ENCODE peak calls at places on chromosomes 4 and X, in nine cellular contexts. X is retina; C is fibroblast of mammary gland; S is activated CD4-positive, alpha-beta T cell treated with anti-CD3 and anti-CD28 coated beads, Interleukin-2, amount 50 U/mL, for 48 hours; B is GM20000; D is choroid plexus epithelial cell; W is sciatic nerve; O is progenitor cell of endocrine pancreas; U is type B pancreatic cell. M is an unnamed sample.
A peak's percentile ranks its signal among the peaks of the same experiment; 100 is the strongest.

GRCh38 chr4:36026348-36026747 is 218.0 kb downstream of the ARAP2 start:
- DNase-seq in W (no peak), C (no peak), S (no peak), B (no peak), D (no peak), X (peak; percentile 9), U (no peak), O (no peak), M (no peak)

GRCh38 chr4:86818845-86819244 is 30.3 kb downstream of the SLC10A6 start:
- DNase-seq in W (no peak), X (no peak), D (no peak), O (no peak), C (no peak), B (no peak), S (no peak), U (no peak), M (peak; percentile 7)

GRCh38 chr4:123366144-123366748 is 30.3 kb upstream of the SPRY1 start:
- DNase-seq in B (no peak), O (no peak), S (no peak), D (no peak), X (no peak), U (no peak), C (no peak), W (no peak), M (no peak)

GRCh38 chrX:103704863-103705262 is 5.8 kb upstream of the TMEM31 start:
- DNase-seq in O (no peak), W (no peak), S (no peak), D (no peak), U (no peak), B (no peak), X (no peak), C (no peak), M (no peak)

GRCh38 chrX:154354013-154354412 is 20.4 kb downstream of the FLNA start:
- DNase-seq in D (no peak), O (no peak), W (no peak), U (no peak), B (no peak), S (no peak), C (no peak), X (no peak), M (peak; percentile 18)

GRCh38 chr4:138644322-138644721 is 371.3 kb upstream of the NOCT start:
- DNase-seq in D (no peak), W (no peak), X (no peak), S (no peak), U (no peak), C (no peak), B (no peak), O (no peak), M (no peak)

GRCh38 chr4:68673143-68673542 is 2.7 kb upstream of the UGT2B15 start:
- DNase-seq in O (no peak), B (no peak), W (no peak), X (no peak), C (no peak), U (no peak), S (no peak), D (no peak), M (no peak)

GRCh38 chr4:15232725-15233597 is 194.9 kb upstream of the C1QTNF7 start:
- DNase-seq in U (no peak), D (peak; percentile 94), C (peak; percentile 46), X (no peak), O (no peak), W (no peak), B (peak; percentile 15), S (no peak), M (peak; percentile 82)

GRCh38 chr4:108416831-108417230 is 203.5 kb upstream of the RPL34 start:
- DNase-seq in D (no peak), X (no peak), O (no peak), B (no peak), C (no peak), S (no peak), U (no peak), W (no peak), M (no peak)

GRCh38 chrX:40945366-40945713 is 139.9 kb upstream of the USP9X start:
- DNase-seq in S (no peak), B (peak; percentile 41), C (peak; percentile 89), W (no peak), U (no peak), D (peak; percentile 84), X (no peak), O (no peak), M (peak; percentile 73)

GRCh38 chr4:82715731-82716617 is 82.6 kb downstream of the SCD5 start:
- DNase-seq in X (no peak), B (no peak), C (peak; percentile 64), U (no peak), S (no peak), W (no peak), D (peak; percentile 46), O (no peak), M (peak; percentile 86)

GRCh38 chr4:95204873-95205272 is 343.9 kb downstream of the UNC5C start:
- DNase-seq in D (no peak), U (no peak), O (no peak), X (no peak), S (no peak), C (no peak), B (no peak), W (no peak), M (no peak)

GRCh38 chr4:7389101-7389701 is 45.5 kb downstream of the PSAPL1 start:
- DNase-seq in U (peak; percentile 56), O (no peak), B (no peak), C (no peak), W (peak; percentile 54), S (no peak), X (no peak), D (no peak), M (no peak)

GRCh38 chr4:163331629-163332360 is 601 bp downstream of the NPY1R start:
- DNase-seq in U (peak; percentile 70), B (peak; percentile 28), X (peak; percentile 87), C (peak; percentile 5), W (no peak), S (no peak), O (peak; percentile 38), D (peak; percentile 38), M (peak; percentile 16)

GRCh38 chrX:154411322-154411980 is at the start of gene TAFAZZIN:
- DNase-seq in O (peak; percentile 35), D (peak; percentile 55), C (peak; percentile 50), U (no peak), B (peak; percentile 90), W (peak; percentile 83), S (peak; percentile 69), X (peak; percentile 87), M (peak; percentile 64)

GRCh38 chr4:147674496-147674895 is 9.5 kb downstream of the PRMT9 start:
- DNase-seq in O (no peak), U (no peak), C (peak; percentile 46), B (no peak), D (peak; percentile 22), W (no peak), X (no peak), S (no peak), M (no peak)

GRCh38 chr4:113355550-113356371 is 306.3 kb downstream of the ANK2 start:
- DNase-seq in S (peak; percentile 69), B (peak; percentile 79), U (no peak), D (peak; percentile 83), C (peak; percentile 96), O (no peak), X (no peak), W (no peak), M (peak; percentile 90)

GRCh38 chr4:165326831-165327210 is 648 bp upstream of the MSMO1 start:
- DNase-seq in D (peak; percentile 48), S (no peak), W (no peak), X (no peak), C (peak; percentile 75), B (peak; percentile 59), O (no peak), U (no peak), M (no peak)

GRCh38 chrX:50751091-50751490 is 62.9 kb downstream of the SHROOM4 start:
- DNase-seq in S (no peak), X (no peak), W (no peak), C (no peak), O (no peak), U (no peak), B (no peak), D (no peak), M (no peak)

GRCh38 chrX:135410861-135411627 is 10.7 kb upstream of the SMIM10L2A start:
- DNase-seq in C (no peak), B (no peak), U (no peak), X (no peak), O (no peak), W (no peak), D (no peak), S (no peak), M (no peak)

GRCh38 chr4:136927172-136927571 is 605.1 kb downstream of the PCDH18 start:
- DNase-seq in B (no peak), W (no peak), U (no peak), D (peak; percentile 55), S (no peak), X (no peak), C (peak; percentile 79), O (no peak), M (no peak)

GRCh38 chr4:101790521-101791188 is at the start of gene BANK1:
- DNase-seq in S (peak; percentile 2), D (peak; percentile 49), X (peak; percentile 87), C (no peak), W (peak; percentile 61), O (peak; percentile 79), U (peak; percentile 72), B (peak; percentile 84), M (peak; percentile 13)

GRCh38 chr4:54281060-54281781 is 52.1 kb downstream of the PDGFRA start:
- DNase-seq in D (peak; percentile 78), C (peak; percentile 95), S (no peak), X (no peak), U (no peak), B (no peak), O (no peak), W (peak; percentile 69), M (peak; percentile 96)